ENCODE peak calls at places on chromosomes 2 and 18, in ten cellular contexts. I is cardiac muscle cell; S is NCI-H2081; C is CD4-positive, alpha-beta T cell; Z is GM20000; N is NCI-H1105 treated with DMSO at 0.1 percent for 48 hours; K is activated CD4-positive, CD25-positive, alpha-beta regulatory T cell treated with anti-CD3 and anti-CD28 coated beads, Interleukin-2, amount 50 U/mL, for 72 hours; B is posterior cingulate gyrus; Q is HT1080; U is GM12891. O is an unnamed sample.

GRCh38 chr18:62566199-62566598 is 43.4 kb downstream of the ZCCHC2 start:
- DNase-seq in K (no peak), Q (no peak), I (peak; percentile 17), N (peak; percentile 5), Z (no peak), S (peak; percentile 6), U (no peak), B (peak; percentile 56), C (no peak), O (no peak)

GRCh38 chr2:8438476-8438875 is 243.4 kb upstream of the ID2 start:
- DNase-seq in I (no peak), N (no peak), B (no peak), Z (no peak), Q (no peak), K (no peak), S (no peak), C (no peak), U (no peak), O (no peak)

GRCh38 chr18:74234326-74235171 is 57.2 kb downstream of the CYB5A start:
- DNase-seq in C (no peak), Q (peak; percentile 43), K (no peak), U (no peak), N (no peak), S (no peak), Z (no peak), B (no peak), I (peak; percentile 7), O (no peak)

GRCh38 chr2:23653326-23653725 is 268.3 kb downstream of the KLHL29 start:
- DNase-seq in N (no peak), B (no peak), S (no peak), C (no peak), Z (no peak), K (no peak), U (no peak), I (no peak), Q (no peak), O (no peak)

GRCh38 chr2:169891593-169892298 is 64.5 kb downstream of the UBR3 start:
- DNase-seq in Z (no peak), Q (no peak), I (no peak), S (peak; percentile 35), C (no peak), U (no peak), K (no peak), B (no peak), N (peak; percentile 82), O (no peak)

GRCh38 chr2:225076125-225076524 is 33.9 kb upstream of the DOCK10 start:
- DNase-seq in K (no peak), I (no peak), C (no peak), S (no peak), Q (no peak), Z (no peak), N (no peak), B (no peak), U (no peak), O (no peak)

GRCh38 chr2:191319181-191319580 is 74.0 kb downstream of the MYO1B start:
- DNase-seq in U (no peak), N (no peak), Z (no peak), C (no peak), I (no peak), Q (peak; percentile 77), B (no peak), K (no peak), S (no peak), O (no peak)

GRCh38 chr2:47429795-47430194 is 26.8 kb downstream of the MSH2 start:
- DNase-seq in Z (no peak), C (no peak), U (no peak), S (no peak), Q (peak; percentile 51), B (no peak), K (no peak), N (no peak), I (no peak), O (no peak)

GRCh38 chr18:7618821-7619410 is 51.8 kb downstream of the PTPRM start:
- DNase-seq in S (peak; percentile 6), Z (no peak), N (no peak), I (no peak), C (no peak), B (no peak), Q (no peak), K (no peak), U (no peak), O (no peak)

GRCh38 chr18:68177807-68178702 is 536.9 kb downstream of the TMX3 start:
- DNase-seq in B (no peak), U (no peak), Z (no peak), C (no peak), K (no peak), I (no peak), N (peak; percentile 93), Q (peak; percentile 81), S (peak; percentile 73), O (no peak)

GRCh38 chr18:6249788-6250187 is 164.9 kb downstream of the L3MBTL4 start:
- DNase-seq in K (no peak), S (no peak), C (no peak), Q (no peak), B (no peak), Z (no peak), N (no peak), U (no peak), I (no peak), O (no peak)

GRCh38 chr2:227717687-227718567 is at the start of gene SLC19A3:
- DNase-seq in Q (no peak), Z (no peak), K (no peak), U (no peak), S (peak; percentile 39), I (peak; percentile 80), N (peak; percentile 44), C (no peak), B (peak; percentile 60), O (no peak)

GRCh38 chr2:219179601-219180465 is 1.8 kb downstream of the RETREG2 start:
- DNase-seq in Z (no peak), B (no peak), S (no peak), U (no peak), N (no peak), Q (no peak), I (no peak), K (no peak), C (no peak), O (no peak)

GRCh38 chr2:96156011-96156820 is 11.0 kb upstream of the DUSP2 start:
- DNase-seq in C (no peak), Q (no peak), K (peak; percentile 53), N (no peak), I (no peak), B (peak; percentile 0), Z (peak; percentile 22), S (no peak), U (no peak), O (no peak)

GRCh38 chr2:201909348-201909747 is 103.0 kb downstream of the CDK15 start:
- DNase-seq in I (no peak), U (no peak), Q (peak; percentile 49), K (no peak), Z (no peak), N (no peak), S (no peak), B (no peak), C (no peak), O (no peak)

GRCh38 chr2:237934186-237934585 is 32.6 kb upstream of the UBE2F start:
- DNase-seq in I (no peak), N (no peak), Q (no peak), K (no peak), Z (no peak), S (no peak), U (no peak), C (no peak), B (no peak), O (no peak)

GRCh38 chr2:174686430-174686829 is 77.8 kb downstream of the CHRNA1 start:
- DNase-seq in I (no peak), U (no peak), Z (no peak), Q (no peak), B (no peak), C (no peak), K (no peak), S (no peak), N (no peak), O (no peak)

GRCh38 chr2:212421571-212422334 is 116.8 kb downstream of the ERBB4 start:
- DNase-seq in I (no peak), K (no peak), B (no peak), S (no peak), Q (no peak), Z (no peak), N (no peak), U (no peak), C (no peak), O (no peak)

GRCh38 chr2:201191132-201191875 is 8.4 kb downstream of the CASP10 start:
- DNase-seq in B (no peak), I (no peak), N (no peak), Z (peak; percentile 19), C (no peak), K (no peak), Q (no peak), U (no peak), S (no peak), O (peak; percentile 30)

GRCh38 chr2:108923019-108923700 is 65.9 kb downstream of the EDAR start:
- DNase-seq in Q (no peak), C (peak; percentile 16), K (no peak), B (no peak), Z (no peak), I (no peak), S (no peak), N (peak; percentile 17), U (no peak), O (no peak)

GRCh38 chr2:18267501-18267900 is 293.0 kb downstream of the RDH14 start:
- DNase-seq in K (no peak), I (no peak), Q (no peak), C (no peak), Z (no peak), S (no peak), N (no peak), B (no peak), U (no peak), O (no peak)